ENCODE peak calls at places on chromosomes 3 and 15, in eight cellular contexts. One of them, this sample, is unnamed.
A peak's percentile ranks its signal among the peaks of the same experiment; 100 is the strongest.

GRCh38 chr3:112003321-112004080 is 4.8 kb downstream of the TAGLN3 start:
- DNase-seq in activated CD4-positive, alpha-beta T cell treated with anti-CD3 and anti-CD28 coated beads, Interleukin-2, amount 10 ng/mL, durations not matched to agents 7 days and 5 days: no peak
- DNase-seq in OCI-LY7: no peak
- DNase-seq in AG08395: no peak
- DNase-seq in effector CD4-positive, alpha-beta T cell: no peak
- DNase-seq in IMR-90: no peak
- DNase-seq in stimulated activated naive CD8-positive, alpha-beta T cell treated with anti-CD3 and anti-CD28 coated beads, Interleukin-15, amount 100 ng/mL, for 72 hours: no peak
- DNase-seq in activated effector memory CD4-positive, alpha-beta T cell treated with Interleukin-2 at 50 U/mL for 16 hours: no peak
- DNase-seq in this sample: no peak

GRCh38 chr15:87871130-87871737 is 385.3 kb downstream of the NTRK3 start:
- DNase-seq in stimulated activated naive CD8-positive, alpha-beta T cell treated with anti-CD3 and anti-CD28 coated beads, Interleukin-15, amount 100 ng/mL, for 72 hours: no peak
- DNase-seq in activated CD4-positive, alpha-beta T cell treated with anti-CD3 and anti-CD28 coated beads, Interleukin-2, amount 10 ng/mL, durations not matched to agents 7 days and 5 days: no peak
- DNase-seq in effector CD4-positive, alpha-beta T cell: no peak
- DNase-seq in activated effector memory CD4-positive, alpha-beta T cell treated with Interleukin-2 at 50 U/mL for 16 hours: no peak
- DNase-seq in AG08395: peak; percentile 69
- DNase-seq in IMR-90: peak; percentile 55
- DNase-seq in OCI-LY7: no peak
- DNase-seq in this sample: no peak

GRCh38 chr3:20405731-20406130 is 219.7 kb upstream of the SGO1 start:
- DNase-seq in activated effector memory CD4-positive, alpha-beta T cell treated with Interleukin-2 at 50 U/mL for 16 hours: no peak
- DNase-seq in activated CD4-positive, alpha-beta T cell treated with anti-CD3 and anti-CD28 coated beads, Interleukin-2, amount 10 ng/mL, durations not matched to agents 7 days and 5 days: no peak
- DNase-seq in IMR-90: no peak
- DNase-seq in effector CD4-positive, alpha-beta T cell: no peak
- DNase-seq in AG08395: peak; percentile 44
- DNase-seq in stimulated activated naive CD8-positive, alpha-beta T cell treated with anti-CD3 and anti-CD28 coated beads, Interleukin-15, amount 100 ng/mL, for 72 hours: no peak
- DNase-seq in OCI-LY7: no peak
- DNase-seq in this sample: peak; percentile 2

GRCh38 chr3:55813268-55814097 is 326.4 kb upstream of the WNT5A start:
- DNase-seq in activated effector memory CD4-positive, alpha-beta T cell treated with Interleukin-2 at 50 U/mL for 16 hours: no peak
- DNase-seq in OCI-LY7: no peak
- DNase-seq in IMR-90: no peak
- DNase-seq in AG08395: peak; percentile 5
- DNase-seq in stimulated activated naive CD8-positive, alpha-beta T cell treated with anti-CD3 and anti-CD28 coated beads, Interleukin-15, amount 100 ng/mL, for 72 hours: no peak
- DNase-seq in activated CD4-positive, alpha-beta T cell treated with anti-CD3 and anti-CD28 coated beads, Interleukin-2, amount 10 ng/mL, durations not matched to agents 7 days and 5 days: no peak
- DNase-seq in effector CD4-positive, alpha-beta T cell: no peak
- DNase-seq in this sample: no peak

GRCh38 chr15:26013946-26014345 is 150.8 kb upstream of the ATP10A start:
- DNase-seq in AG08395: peak; percentile 29
- DNase-seq in activated CD4-positive, alpha-beta T cell treated with anti-CD3 and anti-CD28 coated beads, Interleukin-2, amount 10 ng/mL, durations not matched to agents 7 days and 5 days: no peak
- DNase-seq in stimulated activated naive CD8-positive, alpha-beta T cell treated with anti-CD3 and anti-CD28 coated beads, Interleukin-15, amount 100 ng/mL, for 72 hours: no peak
- DNase-seq in OCI-LY7: no peak
- DNase-seq in activated effector memory CD4-positive, alpha-beta T cell treated with Interleukin-2 at 50 U/mL for 16 hours: no peak
- DNase-seq in effector CD4-positive, alpha-beta T cell: no peak
- DNase-seq in IMR-90: no peak
- DNase-seq in this sample: no peak

GRCh38 chr3:185796431-185797107 is 28.3 kb downstream of the IGF2BP2 start:
- DNase-seq in OCI-LY7: no peak
- DNase-seq in stimulated activated naive CD8-positive, alpha-beta T cell treated with anti-CD3 and anti-CD28 coated beads, Interleukin-15, amount 100 ng/mL, for 72 hours: no peak
- DNase-seq in activated CD4-positive, alpha-beta T cell treated with anti-CD3 and anti-CD28 coated beads, Interleukin-2, amount 10 ng/mL, durations not matched to agents 7 days and 5 days: no peak
- DNase-seq in AG08395: peak; percentile 49
- DNase-seq in IMR-90: peak; percentile 85
- DNase-seq in effector CD4-positive, alpha-beta T cell: no peak
- DNase-seq in activated effector memory CD4-positive, alpha-beta T cell treated with Interleukin-2 at 50 U/mL for 16 hours: no peak
- DNase-seq in this sample: peak; percentile 62

GRCh38 chr3:72458365-72458764 is 389.9 kb downstream of the SHQ1 start:
- DNase-seq in AG08395: no peak
- DNase-seq in activated effector memory CD4-positive, alpha-beta T cell treated with Interleukin-2 at 50 U/mL for 16 hours: no peak
- DNase-seq in IMR-90: no peak
- DNase-seq in OCI-LY7: no peak
- DNase-seq in activated CD4-positive, alpha-beta T cell treated with anti-CD3 and anti-CD28 coated beads, Interleukin-2, amount 10 ng/mL, durations not matched to agents 7 days and 5 days: no peak
- DNase-seq in effector CD4-positive, alpha-beta T cell: no peak
- DNase-seq in stimulated activated naive CD8-positive, alpha-beta T cell treated with anti-CD3 and anti-CD28 coated beads, Interleukin-15, amount 100 ng/mL, for 72 hours: no peak
- DNase-seq in this sample: no peak

GRCh38 chr3:4271834-4272233 is 31.3 kb upstream of the SETMAR start:
- DNase-seq in activated effector memory CD4-positive, alpha-beta T cell treated with Interleukin-2 at 50 U/mL for 16 hours: no peak
- DNase-seq in activated CD4-positive, alpha-beta T cell treated with anti-CD3 and anti-CD28 coated beads, Interleukin-2, amount 10 ng/mL, durations not matched to agents 7 days and 5 days: no peak
- DNase-seq in OCI-LY7: peak; percentile 12
- DNase-seq in AG08395: peak; percentile 39
- DNase-seq in IMR-90: peak; percentile 38
- DNase-seq in effector CD4-positive, alpha-beta T cell: no peak
- DNase-seq in stimulated activated naive CD8-positive, alpha-beta T cell treated with anti-CD3 and anti-CD28 coated beads, Interleukin-15, amount 100 ng/mL, for 72 hours: no peak
- DNase-seq in this sample: peak; percentile 15

GRCh38 chr15:65198571-65198970 is 12.7 kb downstream of the CILP start:
- DNase-seq in IMR-90: no peak
- DNase-seq in activated CD4-positive, alpha-beta T cell treated with anti-CD3 and anti-CD28 coated beads, Interleukin-2, amount 10 ng/mL, durations not matched to agents 7 days and 5 days: no peak
- DNase-seq in stimulated activated naive CD8-positive, alpha-beta T cell treated with anti-CD3 and anti-CD28 coated beads, Interleukin-15, amount 100 ng/mL, for 72 hours: no peak
- DNase-seq in OCI-LY7: no peak
- DNase-seq in effector CD4-positive, alpha-beta T cell: no peak
- DNase-seq in AG08395: peak; percentile 1
- DNase-seq in activated effector memory CD4-positive, alpha-beta T cell treated with Interleukin-2 at 50 U/mL for 16 hours: no peak
- DNase-seq in this sample: no peak